ENCODE peak calls at places on chromosomes 2 and 18, in seven cellular contexts. D is mesenchymal stem cell, V is IMR-90, X is neuronal stem cell, F is mesendoderm, H is H9, R is H1. B is an unnamed sample.

GRCh38 chr2:172864182-172864581 is 128.5 kb downstream of the RAPGEF4 start:
- DNase-seq in F (peak; percentile 72), X (peak; percentile 56), D (peak; percentile 42), V (peak; percentile 51), R (peak; percentile 43), H (peak; percentile 74), B (peak; percentile 73)

GRCh38 chr18:61333746-61334490 is 688 bp downstream of the CDH20 start:
- DNase-seq in F (peak; percentile 43), X (peak; percentile 35), D (peak; percentile 18), R (no peak), H (peak; percentile 52), V (no peak), B (no peak)

GRCh38 chr2:61335226-61335625 is 135.7 kb downstream of the USP34 start:
- DNase-seq in R (no peak), H (no peak), V (no peak), X (no peak), D (no peak), F (peak; percentile 33), B (no peak)

GRCh38 chr2:201362396-201362795 is 5.3 kb upstream of the FLACC1 start:
- DNase-seq in H (no peak), V (peak; percentile 25), D (peak; percentile 56), X (no peak), F (no peak), R (no peak), B (no peak)

GRCh38 chr18:43484710-43485109 is 207.4 kb upstream of the SYT4 start:
- DNase-seq in R (no peak), X (no peak), F (peak; percentile 30), D (no peak), H (no peak), V (no peak), B (no peak)

GRCh38 chr2:212811946-212812345 is 273.3 kb upstream of the ERBB4 start:
- DNase-seq in D (no peak), X (no peak), V (no peak), F (peak; percentile 6), R (no peak), H (no peak), B (no peak)

GRCh38 chr2:23682481-23682880 is 244.4 kb downstream of the ATAD2B start:
- DNase-seq in V (no peak), X (no peak), D (no peak), H (no peak), F (no peak), R (no peak), B (no peak)

GRCh38 chr2:159072795-159073194 is 104.4 kb downstream of the TANC1 start:
- DNase-seq in R (no peak), X (no peak), D (peak; percentile 75), F (no peak), H (no peak), V (peak; percentile 73), B (no peak)

GRCh38 chr18:36505701-36506100 is 208.2 kb downstream of the FHOD3 start:
- DNase-seq in H (no peak), D (no peak), X (no peak), R (no peak), V (no peak), F (no peak), B (no peak)

GRCh38 chr18:79961527-79962291 is 2.7 kb upstream of the HSBP1L1 start:
- DNase-seq in R (no peak), D (no peak), V (no peak), H (no peak), F (no peak), X (no peak), B (no peak)

GRCh38 chr2:167134381-167135072 is 246.2 kb downstream of the XIRP2 start:
- DNase-seq in H (no peak), X (no peak), D (peak; percentile 82), F (peak; percentile 19), R (no peak), V (peak; percentile 93), B (no peak)

GRCh38 chr2:57698935-57699449 is 347.6 kb upstream of the VRK2 start:
- DNase-seq in X (no peak), R (no peak), H (no peak), F (peak; percentile 93), V (no peak), D (no peak), B (no peak)

GRCh38 chr2:22499082-22499844 is 885.7 kb upstream of the KLHL29 start:
- DNase-seq in D (peak; percentile 46), V (no peak), R (no peak), X (no peak), H (no peak), F (peak; percentile 31), B (no peak)

GRCh38 chr18:13003466-13003896 is 12.3 kb downstream of the CEP192 start:
- DNase-seq in F (peak; percentile 98), H (peak; percentile 92), D (peak; percentile 82), R (peak; percentile 79), V (peak; percentile 80), X (no peak), B (peak; percentile 29)

GRCh38 chr2:64698068-64698645 is 44.4 kb upstream of the SERTAD2 start:
- DNase-seq in R (no peak), X (no peak), F (no peak), D (no peak), V (no peak), H (no peak), B (no peak)

GRCh38 chr2:56505885-56506284 is 322.1 kb downstream of the CCDC85A start:
- DNase-seq in R (no peak), X (no peak), D (peak; percentile 13), V (no peak), F (no peak), H (no peak), B (no peak)

GRCh38 chr18:55786651-55787272 is 198.8 kb upstream of the TCF4 start:
- DNase-seq in F (no peak), D (no peak), H (no peak), X (no peak), V (peak; percentile 36), R (no peak), B (no peak)

GRCh38 chr2:206113148-206113547 is 27.2 kb upstream of the INO80D start:
- DNase-seq in R (no peak), V (peak; percentile 45), F (no peak), D (no peak), H (no peak), X (no peak), B (no peak)

GRCh38 chr2:208250401-208250800 is 4.5 kb downstream of the IDH1 start:
- DNase-seq in R (no peak), H (no peak), D (peak; percentile 29), V (peak; percentile 17), X (no peak), F (no peak), B (peak; percentile 20)

GRCh38 chr2:170878061-170878460 is 51.0 kb upstream of the GORASP2 start:
- DNase-seq in F (no peak), H (no peak), D (no peak), V (peak; percentile 39), X (no peak), R (no peak), B (peak; percentile 83)

GRCh38 chr18:34880403-34880802 is 160.8 kb upstream of the MAPRE2 start:
- DNase-seq in V (no peak), D (no peak), H (no peak), R (no peak), F (no peak), X (no peak), B (no peak)

GRCh38 chr2:176473177-176473576 is 203.9 kb downstream of the MTX2 start:
- DNase-seq in X (no peak), D (peak; percentile 34), H (no peak), R (no peak), F (no peak), V (peak; percentile 25), B (no peak)

GRCh38 chr18:56987236-56987635 is 159.7 kb upstream of the BOD1L2 start:
- DNase-seq in V (no peak), X (no peak), H (no peak), R (no peak), F (no peak), D (no peak), B (no peak)

GRCh38 chr2:232861353-232861752 is 8.7 kb upstream of the SNORC start:
- DNase-seq in H (no peak), V (no peak), X (no peak), R (no peak), D (no peak), F (no peak), B (no peak)
- H3K4ac ChIP-seq in H (no peak overlapping the region), V (no peak overlapping the region), X (no peak overlapping the region), R (no peak overlapping the region), D (no peak overlapping the region), F (no peak overlapping the region), B (no peak overlapping the region)

GRCh38 chr2:43764086-43764710 is 9.6 kb upstream of the DYNC2LI1 start:
- DNase-seq in D (no peak), R (no peak), X (no peak), V (peak; percentile 16), H (no peak), F (no peak), B (no peak)

GRCh38 chr2:43759195-43759594 is 14.6 kb upstream of the DYNC2LI1 start:
- DNase-seq in V (peak; percentile 73), D (peak; percentile 82), F (no peak), H (no peak), X (no peak), R (no peak), B (no peak)

GRCh38 chr2:43766006-43766405 is 7.8 kb upstream of the DYNC2LI1 start:
- DNase-seq in H (no peak), X (no peak), F (no peak), R (no peak), D (no peak), V (no peak), B (no peak)

GRCh38 chr2:43758738-43759137 is 15.1 kb upstream of the DYNC2LI1 start:
- DNase-seq in X (no peak), V (no peak), F (no peak), R (no peak), D (peak; percentile 64), H (no peak), B (no peak)

GRCh38 chr2:43762286-43762685 is 11.6 kb upstream of the DYNC2LI1 start:
- DNase-seq in X (no peak), D (no peak), R (no peak), V (peak; percentile 41), F (no peak), H (no peak), B (no peak)
- H3K4ac ChIP-seq in X (no peak overlapping the region), D (no peak overlapping the region), R (no peak overlapping the region), V (no peak overlapping the region), F (no peak overlapping the region), H (no peak overlapping the region), B (no peak overlapping the region)

DNA sequence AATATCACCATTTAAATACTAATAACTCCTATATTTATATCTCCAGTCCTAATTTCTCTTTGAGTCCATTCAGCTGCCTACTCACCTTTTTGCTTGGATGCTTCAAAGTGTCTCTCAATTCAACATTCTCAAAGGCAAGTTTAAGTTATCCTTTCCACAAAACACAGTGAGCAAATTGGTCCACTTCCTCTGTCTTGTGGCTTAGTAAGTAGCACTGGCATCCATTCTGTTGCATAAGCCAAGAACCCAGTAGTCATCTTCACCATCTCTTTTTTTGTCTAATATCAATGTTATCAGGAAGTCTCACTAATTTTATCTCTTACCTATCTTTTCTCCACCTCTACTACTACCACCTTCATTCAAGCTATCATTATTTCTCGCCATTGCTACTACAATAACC is 27.4 kb upstream of the IL1RL1 start:
- DNase-seq in F (no peak), V (peak; percentile 40), X (no peak), H (no peak), R (no peak), D (no peak), B (no peak)
- H3K4ac ChIP-seq in F (no peak overlapping the region), V (no peak overlapping the region), X (no peak overlapping the region), H (no peak overlapping the region), R (no peak overlapping the region), D (no peak overlapping the region), B (no peak overlapping the region)

GRCh38 chr2:11075221-11075620 is 80.0 kb upstream of the SLC66A3 start:
- DNase-seq in F (no peak), R (no peak), V (no peak), D (no peak), X (no peak), H (no peak), B (no peak)
- H3K4ac ChIP-seq in F (no peak overlapping the region), R (no peak overlapping the region), V (peak overlapping the region; percentile 74), D (no peak overlapping the region), X (peak overlapping the region; percentile 80), H (no peak overlapping the region), B (no peak overlapping the region)

GRCh38 chr2:152499921-152500320 is 164.9 kb downstream of the FMNL2 start:
- DNase-seq in R (no peak), H (no peak), V (peak; percentile 37), F (no peak), X (no peak), D (peak; percentile 88), B (no peak)
- H3K4ac ChIP-seq in R (no peak overlapping the region), H (no peak overlapping the region), V (no peak overlapping the region), F (no peak overlapping the region), X (no peak overlapping the region), D (no peak overlapping the region), B (no peak overlapping the region)